ENCODE peak calls at places on chromosomes 4 and X, in eight cellular contexts. One of them, this sample, is unnamed.
A peak's percentile ranks its signal among the peaks of the same experiment; 100 is the strongest.

GRCh38 chrX:15567267-15567666 is 33.5 kb downstream of the ACE2 start:
- DNase-seq in H1: no peak
- DNase-seq in neural crest cell: no peak
- DNase-seq in astrocyte: no peak
- DNase-seq in foreskin fibroblast: no peak
- DNase-seq in WTC11: no peak
- DNase-seq in left lung: no peak
- DNase-seq in GM12878: no peak
- DNase-seq in this sample: no peak

GRCh38 chrX:26442340-26442739 is 226.4 kb downstream of the MAGEB5 start:
- DNase-seq in H1: no peak
- DNase-seq in neural crest cell: no peak
- DNase-seq in astrocyte: no peak
- DNase-seq in foreskin fibroblast: no peak
- DNase-seq in WTC11: no peak
- DNase-seq in left lung: no peak
- DNase-seq in GM12878: no peak
- DNase-seq in this sample: no peak

GRCh38 chr4:38387348-38387747 is 276.7 kb upstream of the KLF3 start:
- DNase-seq in H1: no peak
- DNase-seq in neural crest cell: no peak
- DNase-seq in astrocyte: peak; percentile 92
- DNase-seq in foreskin fibroblast: no peak
- DNase-seq in WTC11: no peak
- DNase-seq in left lung: no peak
- DNase-seq in GM12878: no peak
- DNase-seq in this sample: no peak

GRCh38 chr4:153234923-153235322 is 30.7 kb downstream of the TRIM2 start:
- DNase-seq in H1: no peak
- DNase-seq in neural crest cell: no peak
- DNase-seq in astrocyte: peak; percentile 78
- DNase-seq in foreskin fibroblast: no peak
- DNase-seq in WTC11: no peak
- DNase-seq in left lung: no peak
- DNase-seq in GM12878: no peak
- DNase-seq in this sample: no peak

GRCh38 chr4:61224573-61224972 is 24.4 kb downstream of the ADGRL3 start:
- DNase-seq in H1: no peak
- DNase-seq in neural crest cell: no peak
- DNase-seq in astrocyte: no peak
- DNase-seq in foreskin fibroblast: no peak
- DNase-seq in WTC11: no peak
- DNase-seq in left lung: no peak
- DNase-seq in GM12878: no peak
- DNase-seq in this sample: no peak

GRCh38 chrX:31609130-31609529 is 537.3 kb upstream of the FTHL17 start:
- DNase-seq in H1: no peak
- DNase-seq in neural crest cell: no peak
- DNase-seq in astrocyte: peak; percentile 79
- DNase-seq in foreskin fibroblast: peak; percentile 64
- DNase-seq in WTC11: no peak
- DNase-seq in left lung: no peak
- DNase-seq in GM12878: no peak
- DNase-seq in this sample: no peak

GRCh38 chr4:31983677-31984076 is 1263.5 kb downstream of the PCDH7 start:
- DNase-seq in H1: no peak
- DNase-seq in neural crest cell: no peak
- DNase-seq in astrocyte: no peak
- DNase-seq in foreskin fibroblast: no peak
- DNase-seq in WTC11: no peak
- DNase-seq in left lung: no peak
- DNase-seq in GM12878: no peak
- DNase-seq in this sample: no peak

GRCh38 chrX:1623691-1624090 is 8.8 kb downstream of the ASMT start:
- DNase-seq in H1: no peak
- DNase-seq in neural crest cell: no peak
- DNase-seq in astrocyte: no peak
- DNase-seq in foreskin fibroblast: no peak
- DNase-seq in WTC11: no peak
- DNase-seq in left lung: no peak
- DNase-seq in GM12878: no peak
- DNase-seq in this sample: no peak

GRCh38 chr4:121220698-121221097 is 56.6 kb upstream of the TNIP3 start:
- DNase-seq in H1: no peak
- DNase-seq in neural crest cell: no peak
- DNase-seq in astrocyte: no peak
- DNase-seq in foreskin fibroblast: no peak
- DNase-seq in WTC11: no peak
- DNase-seq in left lung: no peak
- DNase-seq in GM12878: no peak
- DNase-seq in this sample: no peak

GRCh38 chr4:1012031-1012739 is 759 bp downstream of the FGFRL1 start:
- DNase-seq in H1: no peak
- DNase-seq in neural crest cell: no peak
- DNase-seq in astrocyte: peak; percentile 30
- DNase-seq in foreskin fibroblast: no peak
- DNase-seq in WTC11: peak; percentile 45
- DNase-seq in left lung: no peak
- DNase-seq in GM12878: no peak
- DNase-seq in this sample: no peak

GRCh38 chrX:100931218-100931924 is 2.7 kb upstream of the XKRX start:
- DNase-seq in H1: no peak
- DNase-seq in neural crest cell: no peak
- DNase-seq in astrocyte: no peak
- DNase-seq in foreskin fibroblast: no peak
- DNase-seq in WTC11: no peak
- DNase-seq in left lung: no peak
- DNase-seq in GM12878: no peak
- DNase-seq in this sample: no peak

GRCh38 chr4:62028758-62029157 is 828.6 kb downstream of the ADGRL3 start:
- DNase-seq in H1: no peak
- DNase-seq in neural crest cell: no peak
- DNase-seq in astrocyte: no peak
- DNase-seq in foreskin fibroblast: no peak
- DNase-seq in WTC11: no peak
- DNase-seq in left lung: no peak
- DNase-seq in GM12878: no peak
- DNase-seq in this sample: no peak

GRCh38 chr4:11722218-11722617 is 293.5 kb upstream of the HS3ST1 start:
- DNase-seq in H1: no peak
- DNase-seq in neural crest cell: no peak
- DNase-seq in astrocyte: no peak
- DNase-seq in foreskin fibroblast: no peak
- DNase-seq in WTC11: no peak
- DNase-seq in left lung: no peak
- DNase-seq in GM12878: no peak
- DNase-seq in this sample: no peak

GRCh38 chrX:21778236-21778635 is 20.3 kb upstream of the SMPX start:
- DNase-seq in H1: no peak
- DNase-seq in neural crest cell: no peak
- DNase-seq in astrocyte: no peak
- DNase-seq in foreskin fibroblast: no peak
- DNase-seq in WTC11: no peak
- DNase-seq in left lung: no peak
- DNase-seq in GM12878: no peak
- DNase-seq in this sample: no peak

GRCh38 chr4:95093936-95094929 is 336.5 kb downstream of the BMPR1B start:
- DNase-seq in H1: no peak
- DNase-seq in neural crest cell: no peak
- DNase-seq in astrocyte: no peak
- DNase-seq in foreskin fibroblast: no peak
- DNase-seq in WTC11: no peak
- DNase-seq in left lung: no peak
- DNase-seq in GM12878: no peak
- DNase-seq in this sample: no peak

GRCh38 chr4:148007303-148007702 is 275.4 kb downstream of the ARHGAP10 start:
- DNase-seq in H1: no peak
- DNase-seq in neural crest cell: no peak
- DNase-seq in astrocyte: peak; percentile 99
- DNase-seq in foreskin fibroblast: peak; percentile 90
- DNase-seq in WTC11: no peak
- DNase-seq in left lung: no peak
- DNase-seq in GM12878: no peak
- DNase-seq in this sample: no peak

GRCh38 chr4:88573995-88574394 is 18.3 kb upstream of the HERC3 start:
- DNase-seq in H1: no peak
- DNase-seq in neural crest cell: no peak
- DNase-seq in astrocyte: peak; percentile 10
- DNase-seq in foreskin fibroblast: no peak
- DNase-seq in WTC11: no peak
- DNase-seq in left lung: no peak
- DNase-seq in GM12878: no peak
- DNase-seq in this sample: no peak

GRCh38 chrX:53266175-53266574 is 15.2 kb downstream of the IQSEC2 start:
- DNase-seq in H1: no peak
- DNase-seq in neural crest cell: no peak
- DNase-seq in astrocyte: no peak
- DNase-seq in foreskin fibroblast: no peak
- DNase-seq in WTC11: no peak
- DNase-seq in left lung: no peak
- DNase-seq in GM12878: no peak
- DNase-seq in this sample: no peak

GRCh38 chr4:14787894-14788293 is 214.4 kb upstream of the CPEB2 start:
- DNase-seq in H1: no peak
- DNase-seq in neural crest cell: no peak
- DNase-seq in astrocyte: no peak
- DNase-seq in foreskin fibroblast: no peak
- DNase-seq in WTC11: peak; percentile 29
- DNase-seq in left lung: no peak
- DNase-seq in GM12878: no peak
- DNase-seq in this sample: no peak

GRCh38 chrX:124395145-124395858 is 48.9 kb downstream of the SH2D1A start:
- DNase-seq in H1: no peak
- DNase-seq in neural crest cell: no peak
- DNase-seq in astrocyte: no peak
- DNase-seq in foreskin fibroblast: no peak
- DNase-seq in WTC11: no peak
- DNase-seq in left lung: no peak
- DNase-seq in GM12878: no peak
- DNase-seq in this sample: no peak

GRCh38 chr4:114642173-114642780 is 43.7 kb downstream of the UGT8 start:
- DNase-seq in H1: no peak
- DNase-seq in neural crest cell: no peak
- DNase-seq in astrocyte: no peak
- DNase-seq in foreskin fibroblast: no peak
- DNase-seq in WTC11: no peak
- DNase-seq in left lung: no peak
- DNase-seq in GM12878: no peak
- DNase-seq in this sample: no peak

GRCh38 chrX:136182394-136182793 is 35.1 kb downstream of the FHL1 start:
- DNase-seq in H1: no peak
- DNase-seq in neural crest cell: no peak
- DNase-seq in astrocyte: no peak
- DNase-seq in foreskin fibroblast: no peak
- DNase-seq in WTC11: no peak
- DNase-seq in left lung: no peak
- DNase-seq in GM12878: no peak
- DNase-seq in this sample: no peak

GRCh38 chr4:25993564-25994185 is 79.7 kb downstream of the SMIM20 start:
- DNase-seq in H1: peak; percentile 97
- DNase-seq in neural crest cell: peak; percentile 68
- DNase-seq in astrocyte: peak; percentile 35
- DNase-seq in foreskin fibroblast: no peak
- DNase-seq in WTC11: peak; percentile 96
- DNase-seq in left lung: no peak
- DNase-seq in GM12878: no peak
- DNase-seq in this sample: no peak

GRCh38 chrX:121635141-121635540 is 587.7 kb downstream of the GLUD2 start:
- DNase-seq in H1: no peak
- DNase-seq in neural crest cell: no peak
- DNase-seq in astrocyte: peak; percentile 54
- DNase-seq in foreskin fibroblast: no peak
- DNase-seq in WTC11: no peak
- DNase-seq in left lung: no peak
- DNase-seq in GM12878: no peak
- DNase-seq in this sample: no peak

GRCh38 chr4:182924497-182924896 is 7.3 kb upstream of the DCTD start:
- DNase-seq in H1: no peak
- DNase-seq in neural crest cell: no peak
- DNase-seq in astrocyte: peak; percentile 67
- DNase-seq in foreskin fibroblast: no peak
- DNase-seq in WTC11: no peak
- DNase-seq in left lung: no peak
- DNase-seq in GM12878: no peak
- DNase-seq in this sample: no peak

GRCh38 chrX:63275127-63275526 is 76.0 kb downstream of the SPIN4 start:
- DNase-seq in H1: peak; percentile 61
- DNase-seq in neural crest cell: peak; percentile 14
- DNase-seq in astrocyte: no peak
- DNase-seq in foreskin fibroblast: no peak
- DNase-seq in WTC11: peak; percentile 38
- DNase-seq in left lung: no peak
- DNase-seq in GM12878: peak; percentile 7
- DNase-seq in this sample: no peak
- TF ChIP-seq CTCF in H1: peak; percentile 48
- TF ChIP-seq CTCF in neural crest cell: peak; percentile 48
- TF ChIP-seq CTCF in astrocyte: peak; percentile 19
- TF ChIP-seq CTCF in foreskin fibroblast: peak; percentile 59
- TF ChIP-seq CTCF in WTC11: peak; percentile 32
- TF ChIP-seq CTCF in left lung: peak; percentile 42
- TF ChIP-seq CTCF in GM12878: peak; percentile 69
- TF ChIP-seq CTCF in this sample: no peak

GRCh38 chr4:100450449-100450848 is 67.4 kb downstream of the EMCN start:
- DNase-seq in H1: no peak
- DNase-seq in neural crest cell: no peak
- DNase-seq in astrocyte: peak; percentile 18
- DNase-seq in foreskin fibroblast: peak; percentile 21
- DNase-seq in WTC11: no peak
- DNase-seq in left lung: no peak
- DNase-seq in GM12878: no peak
- DNase-seq in this sample: no peak
- TF ChIP-seq CTCF in H1: no peak
- TF ChIP-seq CTCF in neural crest cell: no peak
- TF ChIP-seq CTCF in astrocyte: no peak
- TF ChIP-seq CTCF in foreskin fibroblast: no peak
- TF ChIP-seq CTCF in WTC11: no peak
- TF ChIP-seq CTCF in left lung: no peak
- TF ChIP-seq CTCF in GM12878: no peak
- TF ChIP-seq CTCF in this sample: no peak

GRCh38 chrX:103012945-103013344 is 51.0 kb downstream of the BEX1 start:
- DNase-seq in H1: no peak
- DNase-seq in neural crest cell: no peak
- DNase-seq in astrocyte: no peak
- DNase-seq in foreskin fibroblast: no peak
- DNase-seq in WTC11: no peak
- DNase-seq in left lung: no peak
- DNase-seq in GM12878: no peak
- DNase-seq in this sample: no peak

GRCh38 chrX:103017542-103017941 is 46.4 kb downstream of the BEX1 start:
- DNase-seq in H1: no peak
- DNase-seq in neural crest cell: no peak
- DNase-seq in astrocyte: no peak
- DNase-seq in foreskin fibroblast: no peak
- DNase-seq in WTC11: no peak
- DNase-seq in left lung: no peak
- DNase-seq in GM12878: no peak
- DNase-seq in this sample: no peak
- TF ChIP-seq CTCF in H1: peak; percentile 1
- TF ChIP-seq CTCF in neural crest cell: no peak
- TF ChIP-seq CTCF in astrocyte: no peak
- TF ChIP-seq CTCF in foreskin fibroblast: peak; percentile 10
- TF ChIP-seq CTCF in WTC11: no peak
- TF ChIP-seq CTCF in left lung: no peak
- TF ChIP-seq CTCF in GM12878: no peak
- TF ChIP-seq CTCF in this sample: no peak

GRCh38 chr4:108762559-108763225 is at the start of gene ETNPPL:
- DNase-seq in H1: peak; percentile 85
- DNase-seq in neural crest cell: peak; percentile 51
- DNase-seq in astrocyte: no peak
- DNase-seq in foreskin fibroblast: no peak
- DNase-seq in WTC11: peak; percentile 79
- DNase-seq in left lung: peak; percentile 84
- DNase-seq in GM12878: no peak
- DNase-seq in this sample: peak; percentile 65
- TF ChIP-seq CTCF in H1: peak; percentile 12
- TF ChIP-seq CTCF in neural crest cell: peak; percentile 33
- TF ChIP-seq CTCF in astrocyte: no peak
- TF ChIP-seq CTCF in foreskin fibroblast: no peak
- TF ChIP-seq CTCF in WTC11: no peak
- TF ChIP-seq CTCF in left lung: no peak
- TF ChIP-seq CTCF in GM12878: no peak
- TF ChIP-seq CTCF in this sample: no peak

This sample was measured in mesothelial cell of epicardium.